ENCODE peak calls at places on chromosomes 6 and 20, in eight cellular contexts. U is anterior cingulate cortex, C is ELF-1, Q is EL, I is GM10248, F is EH, J is SJSA1, N is MV-4-11. E is an unnamed sample.

GRCh38 chr6:102995491-102995890 is 1602.0 kb downstream of the GRIK2 start:
- DNase-seq in J (no peak), I (no peak), Q (no peak), N (no peak), C (no peak), F (no peak), U (no peak), E (no peak)

GRCh38 chr6:108635505-108636226 is 74.9 kb downstream of the FOXO3 start:
- DNase-seq in U (no peak), J (no peak), C (no peak), Q (no peak), N (peak; percentile 53), I (no peak), F (no peak), E (no peak)

GRCh38 chr6:24540197-24540596 is 45.4 kb downstream of the ALDH5A1 start:
- DNase-seq in I (no peak), Q (no peak), C (no peak), J (no peak), F (no peak), U (no peak), N (no peak), E (no peak)

GRCh38 chr20:50291428-50292323 is 101.0 kb downstream of the CEBPB start:
- DNase-seq in J (no peak), F (no peak), C (no peak), I (no peak), N (no peak), Q (no peak), U (no peak), E (no peak)

GRCh38 chr6:27400877-27401642 is 12.5 kb downstream of the ZNF391 start:
- DNase-seq in C (no peak), U (no peak), F (no peak), Q (no peak), I (no peak), J (no peak), N (no peak), E (no peak)

GRCh38 chr6:85417336-85417735 is 32.5 kb upstream of the NT5E start:
- DNase-seq in U (no peak), N (no peak), C (no peak), I (no peak), F (peak; percentile 49), Q (peak; percentile 45), J (no peak), E (no peak)

GRCh38 chr6:259901-260508 is 32.3 kb upstream of the DUSP22 start:
- DNase-seq in I (peak; percentile 77), Q (no peak), N (no peak), F (no peak), J (no peak), C (no peak), U (no peak), E (no peak)

GRCh38 chr6:29737707-29738630 is 14.7 kb downstream of the HLA-F start:
- DNase-seq in Q (peak; percentile 65), N (peak; percentile 43), F (peak; percentile 76), U (peak; percentile 13), C (peak; percentile 86), J (peak; percentile 59), I (peak; percentile 66), E (no peak)

GRCh38 chr20:61873651-61874420 is 191.8 kb downstream of the TAF4 start:
- DNase-seq in I (no peak), F (no peak), N (no peak), C (no peak), J (no peak), U (no peak), Q (no peak), E (no peak)

GRCh38 chr6:2861071-2861821 is 19.6 kb upstream of the SERPINB1 start:
- DNase-seq in Q (no peak), I (no peak), J (no peak), F (no peak), U (no peak), C (no peak), N (peak; percentile 47), E (no peak)

GRCh38 chr6:127582777-127583462 is 5.9 kb downstream of the C6orf58 start:
- DNase-seq in J (no peak), F (peak; percentile 79), I (no peak), N (no peak), Q (peak; percentile 81), C (no peak), U (no peak), E (no peak)

GRCh38 chr6:119575721-119576120 is 226.2 kb upstream of the MAN1A1 start:
- DNase-seq in C (peak; percentile 20), I (no peak), U (no peak), J (no peak), N (peak; percentile 18), Q (peak; percentile 89), F (peak; percentile 92), E (no peak)

GRCh38 chr6:152975204-152975915 is 7.5 kb downstream of the FBXO5 start:
- DNase-seq in U (no peak), J (no peak), I (no peak), F (no peak), N (peak; percentile 90), C (no peak), Q (no peak), E (no peak)

GRCh38 chr20:16898433-16898832 is 150.3 kb downstream of the OTOR start:
- DNase-seq in Q (peak; percentile 26), J (no peak), I (no peak), U (no peak), F (peak; percentile 63), C (no peak), N (no peak), E (no peak)

GRCh38 chr6:117605169-117605826 is 3.0 kb upstream of the GOPC start:
- DNase-seq in J (peak; percentile 52), N (peak; percentile 61), U (no peak), Q (peak; percentile 73), F (peak; percentile 78), C (no peak), I (peak; percentile 60), E (peak; percentile 69)

GRCh38 chr20:17626217-17627007 is 55.6 kb downstream of the RRBP1 start:
- DNase-seq in F (no peak), J (no peak), U (no peak), C (no peak), I (no peak), N (no peak), Q (no peak), E (peak; percentile 32)

GRCh38 chr20:910132-910839 is 5.8 kb downstream of the ANGPT4 start:
- DNase-seq in U (no peak), C (no peak), I (no peak), N (peak; percentile 34), J (no peak), Q (peak; percentile 10), F (peak; percentile 32), E (no peak)

GRCh38 chr6:148179786-148180185 is 162.9 kb upstream of the SASH1 start:
- DNase-seq in U (no peak), N (no peak), Q (peak; percentile 40), J (no peak), I (peak; percentile 19), C (no peak), F (peak; percentile 55), E (no peak)

GRCh38 chr6:159068904-159069578 is 24.2 kb upstream of the TAGAP start:
- DNase-seq in F (no peak), U (no peak), Q (no peak), C (peak; percentile 36), N (no peak), J (no peak), I (no peak), E (no peak)

GRCh38 chr6:169571123-169571962 is 130.5 kb downstream of the WDR27 start:
- DNase-seq in I (no peak), F (peak; percentile 88), N (no peak), C (no peak), U (no peak), Q (peak; percentile 74), J (peak; percentile 60), E (no peak)

GRCh38 chr6:93419304-93420162 is at the start of gene EPHA7:
- DNase-seq in C (peak; percentile 99), N (peak; percentile 42), F (peak; percentile 81), I (peak; percentile 81), U (peak; percentile 96), Q (peak; percentile 40), J (peak; percentile 56), E (peak; percentile 99)

GRCh38 chr6:35360349-35361138 is 18.2 kb downstream of the PPARD start:
- DNase-seq in Q (no peak), N (peak; percentile 14), F (peak; percentile 31), C (peak; percentile 44), U (peak; percentile 60), J (no peak), I (no peak), E (peak; percentile 63)

GRCh38 chr6:72245565-72245964 is 359.2 kb downstream of the RIMS1 start:
- DNase-seq in Q (peak; percentile 68), U (no peak), C (peak; percentile 26), J (no peak), F (peak; percentile 52), I (no peak), N (no peak), E (no peak)

GRCh38 chr6:113018351-113019151 is 671.4 kb downstream of the RFPL4B start:
- DNase-seq in J (no peak), I (no peak), Q (peak; percentile 81), N (no peak), F (peak; percentile 95), C (no peak), U (no peak), E (no peak)

GRCh38 chr20:63682384-63683139 is 13.9 kb upstream of the TNFRSF6B start:
- DNase-seq in N (peak; percentile 88), U (peak; percentile 50), Q (peak; percentile 100), I (no peak), F (peak; percentile 99), J (peak; percentile 97), C (peak; percentile 90), E (no peak)

GRCh38 chr6:156336096-156336495 is 441.1 kb upstream of the ARID1B start:
- DNase-seq in F (no peak), J (no peak), N (no peak), Q (no peak), I (no peak), U (no peak), C (no peak), E (peak; percentile 2)

GRCh38 chr6:29633532-29633901 is 534 bp upstream of the GABBR1 start:
- DNase-seq in U (no peak), Q (no peak), C (no peak), N (no peak), I (no peak), F (no peak), J (no peak), E (peak; percentile 76)

E was measured in cerebellum.